ENCODE peak calls at places on chromosomes 11 and 22, in nine cellular contexts. Q is esophagus squamous epithelium, J is cardiac muscle cell, T is mammary epithelial cell, O is adrenal gland, P is HAP-1, D is body of pancreas, F is heart right ventricle, S is ovary. X is an unnamed sample.

GRCh38 chr11:115207166-115207591 is 297.0 kb downstream of the CADM1 start:
- DNase-seq in J (no peak), F (no peak), O (no peak), Q (no peak), D (no peak), S (no peak), P (no peak), T (no peak), X (no peak)

GRCh38 chr11:2761131-2762030 is 61.6 kb upstream of the KCNQ1OT1 start:
- DNase-seq in F (no peak), O (no peak), S (no peak), J (no peak), D (peak; percentile 1), Q (no peak), P (peak; percentile 4), T (no peak), X (peak; percentile 36)

GRCh38 chr22:37088750-37089408 is 20.6 kb downstream of the TMPRSS6 start:
- DNase-seq in T (no peak), F (no peak), S (no peak), J (no peak), Q (no peak), D (no peak), O (no peak), P (no peak), X (no peak)

GRCh38 chr11:10930224-10930960 is 72.5 kb upstream of the ZBED5 start:
- DNase-seq in S (no peak), J (no peak), Q (no peak), D (no peak), F (no peak), P (peak; percentile 40), O (no peak), T (peak; percentile 39), X (peak; percentile 27)

GRCh38 chr22:46405925-46406324 is 70.4 kb downstream of the TRMU start:
- DNase-seq in F (no peak), T (no peak), D (no peak), Q (no peak), J (no peak), P (no peak), S (no peak), O (no peak), X (no peak)

GRCh38 chr11:61477734-61478148 is 30.8 kb upstream of the LRRC10B start:
- DNase-seq in S (peak; percentile 77), D (peak; percentile 37), T (no peak), F (peak; percentile 59), Q (no peak), O (peak; percentile 75), P (peak; percentile 72), J (no peak), X (peak; percentile 52)

GRCh38 chr22:37484115-37485005 is 1.8 kb downstream of the MFNG start:
- DNase-seq in S (no peak), D (peak; percentile 75), P (peak; percentile 65), Q (peak; percentile 67), T (no peak), O (peak; percentile 89), J (no peak), F (peak; percentile 75), X (peak; percentile 83)

GRCh38 chr11:1194977-1195689 is 27.7 kb upstream of the MUC5B start:
- DNase-seq in T (no peak), O (no peak), S (peak; percentile 26), D (no peak), F (no peak), P (no peak), Q (no peak), J (no peak), X (peak; percentile 4)

GRCh38 chr22:17491090-17491489 is 72.2 kb upstream of the SLC25A18 start:
- DNase-seq in O (no peak), P (no peak), D (no peak), F (no peak), T (no peak), S (no peak), J (no peak), Q (no peak), X (no peak)

GRCh38 chr11:46072172-46072964 is 48.9 kb downstream of the PHF21A start:
- DNase-seq in D (peak; percentile 7), T (no peak), S (no peak), Q (no peak), J (peak; percentile 15), P (no peak), O (no peak), F (no peak), X (no peak)

GRCh38 chr22:23828800-23829680 is 9.8 kb downstream of the DERL3 start:
- DNase-seq in Q (no peak), D (no peak), T (no peak), O (peak; percentile 67), F (no peak), S (peak; percentile 29), P (no peak), J (no peak), X (no peak)

GRCh38 chr11:119258180-119258579 is 52.0 kb downstream of the CBL start:
- DNase-seq in S (no peak), T (no peak), Q (no peak), P (no peak), D (no peak), O (no peak), F (no peak), J (no peak), X (no peak)

GRCh38 chr11:119149371-119150275 is 771 bp downstream of the ABCG4 start:
- DNase-seq in Q (no peak), O (no peak), D (no peak), T (no peak), S (no peak), F (peak; percentile 15), J (peak; percentile 21), P (peak; percentile 76), X (no peak)

GRCh38 chr22:23177197-23177596 is 3.1 kb upstream of the BCR start:
- DNase-seq in O (no peak), F (no peak), Q (no peak), J (no peak), D (peak; percentile 44), S (no peak), T (no peak), P (no peak), X (no peak)

GRCh38 chr22:30680998-30681770 is 13.5 kb upstream of the OSBP2 start:
- DNase-seq in S (no peak), F (no peak), Q (no peak), D (no peak), O (no peak), T (no peak), J (peak; percentile 40), P (no peak), X (no peak)

GRCh38 chr11:104462346-104462745 is 298.4 kb upstream of the PDGFD start:
- DNase-seq in T (no peak), D (no peak), Q (no peak), J (peak; percentile 73), S (no peak), F (no peak), P (no peak), O (no peak), X (no peak)

GRCh38 chr22:40412441-40412840 is 42.0 kb downstream of the SGSM3 start:
- DNase-seq in P (no peak), D (no peak), S (peak; percentile 3), T (no peak), J (no peak), Q (no peak), O (no peak), F (no peak), X (no peak)

DNA sequence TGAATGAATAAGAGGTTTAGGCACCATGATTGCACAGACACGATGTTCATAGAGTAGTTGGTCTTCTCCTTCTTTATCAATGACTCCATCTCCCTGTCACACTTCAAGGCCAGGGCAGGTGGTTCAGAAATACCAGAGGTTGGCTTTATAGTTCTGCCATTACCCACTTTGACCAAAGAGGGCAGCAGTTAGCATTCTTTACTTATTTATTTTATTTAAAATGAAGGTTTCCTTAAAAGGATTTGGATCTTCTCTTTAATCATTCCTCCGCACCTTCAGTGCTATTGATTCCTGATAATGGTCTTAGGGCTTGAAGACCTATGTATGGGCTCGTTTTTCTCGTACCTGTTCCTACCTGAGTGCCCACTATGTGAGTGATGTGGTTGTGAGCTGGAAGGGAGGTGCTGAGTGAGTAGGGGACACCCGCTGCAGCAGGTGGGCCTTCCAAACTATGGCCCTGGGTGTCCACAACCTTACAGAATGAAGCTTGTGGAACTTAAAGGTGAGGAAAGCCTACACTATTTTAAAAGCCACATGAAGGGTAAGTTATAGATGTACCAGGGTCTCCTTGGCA is 34.9 kb downstream of the TIMP3 start:
- DNase-seq in D (no peak), O (no peak), F (no peak), S (no peak), T (no peak), J (peak; percentile 31), Q (no peak), P (no peak), X (no peak)
- H3K36me3 ChIP-seq in D (no peaks in the 10 kb centered on the region), O (peaks cover 23% of the 10 kb centered on the region), F (peaks cover 13% of the 10 kb centered on the region), S (no peaks in the 10 kb centered on the region), T (no peaks in the 10 kb centered on the region), J (no peaks in the 10 kb centered on the region), Q (no peaks in the 10 kb centered on the region), P (no peaks in the 10 kb centered on the region), X (no peaks in the 10 kb centered on the region)

GRCh38 chr22:26470807-26471206 is 12.8 kb downstream of the HPS4 start:
- DNase-seq in F (no peak), D (no peak), S (no peak), J (no peak), P (no peak), T (no peak), Q (no peak), O (no peak), X (no peak)
- H3K36me3 ChIP-seq in F (peaks cover 63% of the 10 kb centered on the region), D (peaks cover 42% of the 10 kb centered on the region), S (no peaks in the 10 kb centered on the region), J (peaks cover 61% of the 10 kb centered on the region), P (peaks cover 61% of the 10 kb centered on the region), T (peaks cover 14% of the 10 kb centered on the region), Q (peaks cover 45% of the 10 kb centered on the region), O (peaks cover 88% of the 10 kb centered on the region), X (peaks cover 64% of the 10 kb centered on the region)

GRCh38 chr11:96741068-96741467 is 351.3 kb downstream of the JRKL start:
- DNase-seq in D (no peak), F (no peak), P (no peak), T (peak; percentile 9), Q (no peak), S (no peak), J (peak; percentile 47), O (no peak), X (no peak)

GRCh38 chr11:96738311-96738710 is 348.5 kb downstream of the JRKL start:
- DNase-seq in P (no peak), D (no peak), O (no peak), T (no peak), J (no peak), Q (no peak), S (no peak), F (no peak), X (no peak)

GRCh38 chr11:96736591-96736990 is 346.8 kb downstream of the JRKL start:
- DNase-seq in T (no peak), J (peak; percentile 8), D (no peak), S (no peak), Q (no peak), P (no peak), F (no peak), O (no peak), X (no peak)
- H3K36me3 ChIP-seq in T (no peaks in the 10 kb centered on the region), J (no peaks in the 10 kb centered on the region), D (no peaks in the 10 kb centered on the region), S (no peaks in the 10 kb centered on the region), Q (no peaks in the 10 kb centered on the region), P (no peaks in the 10 kb centered on the region), F (no peaks in the 10 kb centered on the region), O (no peaks in the 10 kb centered on the region), X (no peaks in the 10 kb centered on the region)

DNA sequence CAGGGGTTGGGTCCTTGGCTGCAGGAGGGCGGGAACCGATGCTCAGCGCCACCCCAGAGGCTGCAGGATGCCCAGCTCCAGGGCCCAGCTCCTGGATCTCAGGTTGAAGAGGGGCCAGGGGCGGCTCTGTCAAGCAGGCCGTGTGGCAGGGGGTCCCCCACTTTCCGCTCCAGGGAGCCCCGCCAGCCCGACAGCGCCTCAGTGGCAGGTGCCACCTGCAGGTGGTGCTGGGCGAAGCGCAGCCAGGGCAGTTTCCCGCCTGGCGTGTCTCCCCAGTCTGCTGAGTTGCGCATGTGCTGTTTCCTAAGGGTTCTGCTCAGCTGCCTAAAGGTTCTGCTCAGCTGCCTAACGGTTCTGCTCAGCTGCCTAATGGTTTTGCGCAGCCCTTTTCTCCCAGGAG is 442.1 kb downstream of the POTEH start:
- DNase-seq in J (no peak), S (no peak), O (no peak), D (no peak), P (no peak), Q (no peak), T (no peak), F (no peak), X (no peak)
- H3K36me3 ChIP-seq in J (no peaks in the 10 kb centered on the region), S (no peaks in the 10 kb centered on the region), O (no peaks in the 10 kb centered on the region), D (no peaks in the 10 kb centered on the region), P (no peaks in the 10 kb centered on the region), Q (no peaks in the 10 kb centered on the region), T (no peaks in the 10 kb centered on the region), F (no peaks in the 10 kb centered on the region), X (no peaks in the 10 kb centered on the region)

X was measured in transverse colon.